ENCODE peak calls at places on chromosome X, in ten cellular contexts. U is posterior vena cava; L is AML-193; P is aorta; H is pancreas; R is ACHN; E is activated CD4-positive, alpha-beta T cell treated with anti-CD3 and anti-CD28 coated beads, Interleukin-2, amount 10 ng/mL, durations not matched to agents 7 days and 5 days; Q is Karpas-422; W is GM04504; V is EL. T is an unnamed sample.

GRCh38 chrX:94645727-94646126 is 971.7 kb downstream of the FAM133A start:
- DNase-seq in W (no peak), P (no peak), V (no peak), U (no peak), R (no peak), L (no peak), E (no peak), H (no peak), Q (no peak), T (no peak)

GRCh38 chrX:109384569-109385174 is 97.2 kb downstream of the GUCY2F start:
- DNase-seq in R (peak), U (no peak), V (peak), W (no peak), L (peak), P (no peak), H (no peak), Q (peak), E (no peak), T (no peak)

GRCh38 chrX:15714529-15714928 is 23.5 kb upstream of the CA5B start:
- DNase-seq in W (no peak), Q (no peak), L (no peak), V (no peak), E (no peak), P (no peak), U (no peak), H (no peak), R (no peak), T (peak)

GRCh38 chrX:22559506-22559905 is 286.8 kb downstream of the CBLL2 start:
- DNase-seq in P (no peak), W (no peak), E (no peak), U (no peak), V (no peak), R (no peak), Q (no peak), L (no peak), H (no peak), T (no peak)

GRCh38 chrX:43566170-43566569 is 89.9 kb upstream of the MAOA start:
- DNase-seq in W (no peak), L (no peak), Q (no peak), H (no peak), R (no peak), V (no peak), P (no peak), U (no peak), E (no peak), T (no peak)

GRCh38 chrX:96382018-96382417 is 302.6 kb upstream of the DIAPH2 start:
- DNase-seq in W (no peak), Q (no peak), E (no peak), P (no peak), V (no peak), U (no peak), H (no peak), R (no peak), L (no peak), T (no peak)

GRCh38 chrX:22095306-22095705 is 63.2 kb downstream of the PHEX start:
- DNase-seq in W (peak), R (no peak), U (no peak), Q (no peak), L (no peak), H (no peak), E (no peak), V (no peak), P (peak), T (no peak)

GRCh38 chrX:2841511-2841910 is 12.8 kb downstream of the GYG2 start:
- DNase-seq in V (no peak), E (no peak), H (no peak), L (no peak), Q (no peak), P (no peak), U (no peak), R (no peak), W (no peak), T (no peak)

GRCh38 chrX:63713510-63713909 is 71.5 kb downstream of the ARHGEF9 start:
- DNase-seq in W (peak), Q (no peak), H (no peak), L (no peak), E (no peak), P (no peak), V (no peak), U (no peak), R (no peak), T (no peak)

GRCh38 chrX:143437439-143437838 is 79.8 kb downstream of the SPANXN3 start:
- DNase-seq in U (no peak), E (no peak), Q (peak), H (no peak), L (no peak), W (no peak), P (no peak), V (no peak), R (peak), T (peak)

GRCh38 chrX:151151668-151152267 is 24.6 kb upstream of the GPR50 start:
- DNase-seq in P (no peak), V (peak), L (peak), H (no peak), W (peak), R (peak), U (no peak), Q (peak), E (peak), T (peak)

GRCh38 chrX:21666679-21667078 is 8.5 kb upstream of the KLHL34 start:
- DNase-seq in L (no peak), U (no peak), W (no peak), H (no peak), E (no peak), Q (no peak), P (no peak), R (no peak), V (peak), T (no peak)

GRCh38 chrX:153245288-153245731 is 66.2 kb downstream of the MAGEA1 start:
- DNase-seq in R (peak), P (no peak), L (no peak), V (no peak), H (no peak), E (no peak), Q (no peak), W (no peak), U (no peak), T (no peak)

GRCh38 chrX:44244008-44244407 is 99.5 kb downstream of the EFHC2 start:
- DNase-seq in R (peak), V (peak), L (peak), P (no peak), W (no peak), E (peak), Q (peak), H (no peak), U (no peak), T (peak)

GRCh38 chrX:103215768-103216085 is 819 bp downstream of the BEX4 start:
- DNase-seq in E (no peak), H (no peak), P (no peak), L (no peak), U (no peak), Q (no peak), W (no peak), R (no peak), V (no peak), T (no peak)

GRCh38 chrX:85922821-85923220 is 124.5 kb downstream of the CHM start:
- DNase-seq in Q (no peak), V (peak), W (peak), U (no peak), H (no peak), L (no peak), R (no peak), P (no peak), E (no peak), T (no peak)

GRCh38 chrX:129566081-129566480 is 26.0 kb downstream of the OCRL start:
- DNase-seq in R (no peak), Q (no peak), U (no peak), V (no peak), H (no peak), P (no peak), E (no peak), L (no peak), W (no peak), T (no peak)

GRCh38 chrX:111779582-111779981 is 96.4 kb upstream of the TRPC5OS start:
- DNase-seq in U (no peak), V (no peak), P (no peak), E (no peak), R (no peak), W (no peak), H (no peak), L (peak), Q (peak), T (no peak)

T was measured in cerebellar cortex.